ENCODE peak calls at places on chromosomes 13 and 19, in six cellular contexts. N is adrenal gland, Y is fibroblast of mammary gland, M is heart left ventricle, R is uterus, V is LNCaP clone FGC. D is an unnamed sample.

GRCh38 chr19:42153606-42154405 is 21.6 kb upstream of the POU2F2 start:
- DNase-seq in Y (no peak), R (no peak), N (no peak), V (no peak), M (no peak), D (no peak)

GRCh38 chr19:31378404-31378803 is 29.2 kb upstream of the TSHZ3 start:
- DNase-seq in V (peak; percentile 19), Y (peak; percentile 98), R (peak; percentile 56), M (peak; percentile 43), N (peak; percentile 16), D (peak; percentile 51)

GRCh38 chr13:97492684-97493371 is 58.9 kb downstream of the RAP2A start:
- DNase-seq in R (no peak), N (no peak), V (no peak), M (no peak), Y (no peak), D (peak; percentile 68)

GRCh38 chr13:40480012-40480914 is 186.2 kb downstream of the FOXO1 start:
- DNase-seq in V (no peak), N (no peak), Y (no peak), M (no peak), R (no peak), D (no peak)

GRCh38 chr19:11199517-11199916 is 2.2 kb upstream of the KANK2 start:
- DNase-seq in V (no peak), Y (no peak), M (no peak), N (no peak), R (no peak), D (no peak)

GRCh38 chr13:108609353-108609752 is 20.1 kb upstream of the MYO16 start:
- DNase-seq in Y (peak; percentile 45), V (peak; percentile 8), M (no peak), R (no peak), N (no peak), D (peak; percentile 21)

GRCh38 chr19:39971380-39971841 is 446 bp downstream of the PSMC4 start:
- DNase-seq in N (no peak), V (no peak), M (no peak), Y (peak; percentile 10), R (no peak), D (peak; percentile 9)

GRCh38 chr13:39452412-39452811 is 150.6 kb downstream of the LHFPL6 start:
- DNase-seq in V (no peak), R (no peak), Y (peak; percentile 9), M (peak; percentile 39), N (no peak), D (no peak)

GRCh38 chr19:49338023-49338677 is 2.9 kb downstream of the CD37 start:
- DNase-seq in Y (no peak), V (no peak), M (no peak), R (no peak), N (peak; percentile 16), D (no peak)

GRCh38 chr13:108425056-108425455 is 155.5 kb downstream of the TNFSF13B start:
- DNase-seq in V (no peak), R (no peak), Y (no peak), N (no peak), M (no peak), D (peak; percentile 22)

GRCh38 chr13:104953588-104953987 is 1581.9 kb downstream of the EFNB2 start:
- DNase-seq in Y (peak; percentile 49), R (no peak), M (no peak), V (no peak), N (no peak), D (peak; percentile 7)

GRCh38 chr19:17348700-17349099 is 11.3 kb downstream of the GTPBP3 start:
- DNase-seq in R (peak; percentile 69), Y (peak; percentile 67), M (peak; percentile 81), V (no peak), N (peak; percentile 85), D (no peak)

GRCh38 chr19:640606-641170 is 1.0 kb downstream of the FGF22 start:
- DNase-seq in V (no peak), N (no peak), Y (no peak), M (no peak), R (no peak), D (no peak)

GRCh38 chr19:55753401-55753800 is 5.5 kb upstream of the RFPL4A start:
- DNase-seq in R (no peak), Y (no peak), N (no peak), M (no peak), V (no peak), D (no peak)
- TF ChIP-seq CTCF in R (no peak), Y (no peak), N (no peak), M (no peak), V (no peak), D (no peak)

GRCh38 chr19:35216833-35217707 is 11.5 kb downstream of the FAM187B start:
- DNase-seq in M (peak; percentile 30), Y (no peak), V (no peak), R (no peak), N (peak; percentile 61), D (peak; percentile 32)
- TF ChIP-seq CTCF in M (no peak), Y (no peak), V (no peak), R (no peak), N (no peak), D (no peak)

GRCh38 chr19:4368128-4368820 is 24.9 kb downstream of the MPND start:
- DNase-seq in M (no peak), N (no peak), V (no peak), Y (peak; percentile 27), R (peak; percentile 49), D (no peak)

GRCh38 chr19:4371209-4371897 is 28.0 kb downstream of the MPND start:
- DNase-seq in V (no peak), Y (no peak), N (peak; percentile 83), R (no peak), M (no peak), D (no peak)

GRCh38 chr19:4370418-4371041 is 27.2 kb downstream of the MPND start:
- DNase-seq in R (no peak), V (no peak), Y (no peak), M (no peak), N (no peak), D (no peak)

GRCh38 chr19:4369109-4369887 is 25.9 kb downstream of the MPND start:
- DNase-seq in R (no peak), V (no peak), N (no peak), Y (peak; percentile 47), M (peak; percentile 62), D (peak; percentile 83)

DNA sequence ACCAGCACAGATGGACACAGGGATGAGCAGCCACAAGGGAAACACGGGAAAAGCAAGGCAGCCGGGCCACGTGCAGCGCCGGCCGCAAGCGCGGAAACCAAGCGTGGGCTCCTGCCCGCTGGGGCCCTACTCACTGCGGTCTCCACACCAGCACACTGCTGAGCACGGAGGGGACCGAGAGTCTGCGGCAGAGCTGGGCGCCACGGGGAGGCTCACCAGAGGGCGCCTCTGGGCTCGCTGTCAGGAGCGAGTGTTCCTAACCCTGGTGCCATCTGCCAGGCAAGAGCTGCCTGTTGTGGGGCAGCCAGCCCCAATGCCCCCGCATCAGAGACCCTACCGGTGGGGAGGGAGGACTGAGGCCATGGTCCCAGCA is 26.5 kb downstream of the MPND start:
- DNase-seq in V (no peak), N (peak; percentile 56), M (no peak), R (no peak), Y (peak; percentile 59), D (peak; percentile 83)
- TF ChIP-seq CTCF in V (peak; percentile 55), N (peak; percentile 30), M (peak; percentile 26), R (peak; percentile 56), Y (peak; percentile 44), D (peak; percentile 59)

DNA sequence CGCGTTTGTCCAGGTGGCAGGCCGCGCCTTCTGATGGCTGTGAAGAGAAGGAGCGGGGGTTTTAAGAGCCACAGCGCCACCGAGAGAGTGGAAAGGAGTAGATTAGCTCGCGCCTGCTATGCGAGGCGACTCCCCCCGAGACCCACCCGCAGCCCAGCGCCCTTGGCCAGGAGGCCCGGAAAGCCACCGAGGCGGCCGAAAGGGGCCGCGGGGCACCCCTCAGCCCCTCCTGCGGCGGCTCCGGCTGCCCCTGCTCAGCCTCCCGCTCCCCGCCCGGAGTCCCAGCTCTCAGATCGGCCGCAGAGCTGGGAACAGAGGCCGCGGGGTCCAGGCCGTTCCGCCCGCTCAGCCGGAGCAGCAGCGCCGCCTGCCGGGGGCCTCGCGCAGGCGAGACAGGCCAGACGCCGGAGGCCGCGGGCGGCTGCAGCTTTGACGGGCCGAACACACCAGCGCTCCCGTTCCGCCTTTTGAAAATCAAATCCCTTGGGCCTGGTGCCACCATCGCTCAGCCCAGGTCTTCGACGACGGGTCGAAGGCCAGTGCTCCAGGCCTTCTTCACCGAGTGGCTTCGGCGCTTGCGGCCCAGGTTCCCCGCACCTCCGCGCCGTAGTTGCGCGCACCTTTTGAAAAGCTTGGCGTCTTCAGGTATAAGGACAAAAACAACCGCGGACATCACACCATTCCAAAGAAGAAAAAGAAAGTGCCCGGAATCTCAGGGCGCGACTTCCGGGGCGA is 15.3 kb downstream of the CDX2 start:
- DNase-seq in M (peak; percentile 59), V (peak; percentile 14), R (peak; percentile 23), Y (peak; percentile 57), N (peak; percentile 51), D (peak; percentile 72)
- TF ChIP-seq CTCF in M (peak; percentile 60), V (peak; percentile 80), R (peak; percentile 75), Y (no peak), N (peak; percentile 37), D (peak; percentile 36)

DNA sequence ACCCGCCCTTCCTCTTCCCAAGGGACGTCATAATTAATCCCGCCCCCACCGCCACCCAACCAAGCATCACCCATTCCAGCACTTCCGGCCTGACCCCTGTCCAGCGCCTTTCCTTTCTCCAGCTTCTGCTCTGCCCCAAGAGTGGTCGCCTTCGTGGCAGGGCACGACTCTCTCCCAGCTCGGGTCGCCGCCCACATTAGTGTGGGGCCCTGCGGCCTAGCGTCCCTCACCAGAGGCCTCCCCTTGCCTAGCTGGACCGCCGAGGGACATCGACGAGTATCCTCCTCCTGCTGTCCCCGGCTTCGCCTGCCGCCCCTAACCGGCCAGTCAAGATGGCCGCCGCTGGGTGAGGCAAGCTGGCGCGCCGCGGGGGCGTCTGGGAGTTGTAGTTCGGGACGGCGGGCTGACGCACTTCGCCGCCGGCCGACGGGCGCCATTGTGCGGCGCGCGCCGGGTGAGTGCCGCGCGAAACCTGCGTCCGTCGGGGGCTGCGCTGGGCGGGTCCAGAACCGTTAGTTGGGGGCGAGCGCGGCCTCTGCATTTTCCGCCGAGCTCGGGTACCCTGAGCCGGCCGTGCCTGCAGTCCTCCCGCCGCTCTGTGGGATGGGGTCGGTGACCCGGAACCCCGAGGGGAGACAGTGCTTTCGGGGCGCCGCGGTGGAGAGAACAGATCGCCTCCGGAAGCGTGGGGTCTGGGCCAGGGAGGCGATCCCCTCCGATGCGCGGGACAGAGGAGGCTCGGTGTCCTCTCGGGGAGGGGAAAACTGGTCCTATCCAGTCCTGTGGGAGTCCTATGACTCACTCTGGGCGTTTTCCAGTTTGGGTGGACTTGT is at the start of gene ZNF274:
- DNase-seq in M (peak; percentile 95), Y (peak; percentile 96), N (peak; percentile 95), V (peak; percentile 87), R (peak; percentile 89), D (peak; percentile 97)
- TF ChIP-seq CTCF in M (no peak), Y (no peak), N (no peak), V (no peak), R (no peak), D (no peak)

DNA sequence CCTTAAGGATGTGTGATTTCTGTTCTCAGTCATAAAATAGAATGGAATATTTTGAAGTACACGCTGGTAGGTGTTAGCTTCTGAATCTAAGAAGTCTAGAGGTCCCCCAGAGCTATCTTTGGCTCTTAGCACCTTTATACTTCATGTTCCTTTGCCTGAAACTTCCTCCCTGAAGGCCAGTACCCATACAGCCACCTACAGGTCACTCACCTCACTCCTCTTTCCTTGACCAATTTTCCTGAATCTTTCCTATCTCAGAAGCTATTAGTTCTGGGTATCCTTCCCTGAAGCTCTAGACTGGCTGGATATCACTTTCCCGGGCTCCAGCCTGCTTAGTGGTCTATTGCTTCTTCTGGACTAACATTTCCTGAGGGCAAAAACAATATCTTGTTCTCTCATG is 93.4 kb upstream of the EDNRB start:
- DNase-seq in M (no peak), V (no peak), Y (no peak), N (no peak), R (no peak), D (no peak)
- TF ChIP-seq CTCF in M (no peak), V (peak; percentile 8), Y (no peak), N (no peak), R (no peak), D (no peak)

GRCh38 chr13:106888148-106888547 is 320.2 kb upstream of the ARGLU1 start:
- DNase-seq in R (no peak), M (no peak), N (no peak), V (no peak), Y (no peak), D (no peak)
- TF ChIP-seq CTCF in R (no peak), M (no peak), N (no peak), V (no peak), Y (no peak), D (no peak)

D was measured in epithelial cell of esophagus.